ENCODE peak calls at places on chromosomes 11 and 22, in four cellular contexts. W is tibial artery, H is epithelial cell of esophagus, P is nephron progenitor cell. B is an unnamed sample.

GRCh38 chr11:60925685-60926267 is 1.5 kb downstream of the TMEM132A start:
- DNase-seq in W (no peak), P (no peak), H (peak; percentile 95), B (peak; percentile 92)

GRCh38 chr22:44071760-44072159 is 47.7 kb downstream of the PARVB start:
- DNase-seq in P (no peak), W (no peak), H (no peak), B (no peak)

GRCh38 chr22:42180349-42180842 is 49.8 kb upstream of the CYP2D6 start:
- DNase-seq in H (peak; percentile 19), P (no peak), W (peak; percentile 78), B (no peak)

GRCh38 chr11:113331436-113331835 is 17.1 kb downstream of the TTC12 start:
- DNase-seq in W (no peak), H (no peak), P (no peak), B (no peak)

GRCh38 chr22:31345331-31346254 is 553 bp downstream of the PATZ1 start:
- DNase-seq in W (peak; percentile 88), P (peak; percentile 92), H (peak; percentile 86), B (peak; percentile 89)

GRCh38 chr22:25359601-25360261 is 140.3 kb downstream of the CRYBB2 start:
- DNase-seq in P (no peak), W (peak; percentile 59), H (no peak), B (peak; percentile 7)

GRCh38 chr11:12506502-12506921 is 129.1 kb downstream of the PARVA start:
- DNase-seq in H (peak; percentile 16), W (no peak), P (no peak), B (no peak)

GRCh38 chr11:47003180-47003877 is 66.8 kb downstream of the CSTPP1 start:
- DNase-seq in W (no peak), H (no peak), P (no peak), B (no peak)

GRCh38 chr11:74009675-74010305 is 905 bp upstream of the UCP3 start:
- DNase-seq in P (no peak), W (no peak), H (no peak), B (no peak)

GRCh38 chr22:38226853-38227649 is 25.3 kb downstream of the MAFF start:
- DNase-seq in P (no peak), W (no peak), H (no peak), B (no peak)

GRCh38 chr11:132177106-132177505 is 806.7 kb downstream of the NTM start:
- DNase-seq in P (peak; percentile 43), W (no peak), H (peak; percentile 71), B (no peak)

GRCh38 chr22:46477967-46478635 is 59.3 kb downstream of the CELSR1 start:
- DNase-seq in W (no peak), H (no peak), P (no peak), B (no peak)

GRCh38 chr11:2378527-2379210 is 1.6 kb downstream of the CD81 start:
- DNase-seq in P (peak; percentile 47), H (no peak), W (no peak), B (peak; percentile 59)

GRCh38 chr11:58688779-58689503 is 42.8 kb downstream of the GLYAT start:
- DNase-seq in P (no peak), W (no peak), H (peak; percentile 89), B (no peak)

GRCh38 chr11:102983491-102983890 is 28.0 kb upstream of the MMP13 start:
- DNase-seq in H (peak; percentile 32), W (no peak), P (no peak), B (no peak)

GRCh38 chr11:8709002-8709672 is 26.5 kb downstream of the RPL27A start:
- DNase-seq in H (no peak), P (no peak), W (peak; percentile 99), B (no peak)

GRCh38 chr22:49724893-49725489 is 102.7 kb downstream of the BRD1 start:
- DNase-seq in P (peak; percentile 89), H (peak; percentile 13), W (no peak), B (no peak)

GRCh38 chr11:93225642-93226041 is 27.9 kb upstream of the SLC36A4 start:
- DNase-seq in H (peak; percentile 34), W (no peak), P (no peak), B (no peak)
- TF ChIP-seq CTCF in H (peak; percentile 17), W (peak; percentile 43), P (no peak), B (no peak)

GRCh38 chr11:38014405-38014804 is 1416.4 kb upstream of the RAG2 start:
- DNase-seq in W (no peak), P (no peak), H (no peak), B (no peak)

GRCh38 chr11:38019072-38019775 is 1421.2 kb upstream of the RAG2 start:
- DNase-seq in P (no peak), H (peak; percentile 97), W (no peak), B (no peak)
- TF ChIP-seq CTCF in P (no peak), H (peak; percentile 20), W (no peak), B (no peak)

GRCh38 chr11:26227311-26227710 is 104.6 kb upstream of the ANO3 start:
- DNase-seq in W (no peak), P (no peak), H (peak; percentile 92), B (no peak)
- TF ChIP-seq CTCF in W (peak; percentile 64), P (no peak), H (peak; percentile 54), B (no peak)

GRCh38 chr11:64099436-64099835 is 63.7 kb downstream of the FLRT1 start:
- DNase-seq in W (no peak), P (no peak), H (no peak), B (no peak)

GRCh38 chr11:64102005-64102738 is 63.7 kb downstream of the MACROD1 start:
- DNase-seq in H (no peak), W (no peak), P (no peak), B (no peak)

GRCh38 chr11:64100782-64101358 is 65.0 kb downstream of the MACROD1 start:
- DNase-seq in W (no peak), H (no peak), P (no peak), B (no peak)

GRCh38 chr11:64101461-64101860 is 64.5 kb downstream of the MACROD1 start:
- DNase-seq in H (no peak), P (no peak), W (no peak), B (no peak)

DNA sequence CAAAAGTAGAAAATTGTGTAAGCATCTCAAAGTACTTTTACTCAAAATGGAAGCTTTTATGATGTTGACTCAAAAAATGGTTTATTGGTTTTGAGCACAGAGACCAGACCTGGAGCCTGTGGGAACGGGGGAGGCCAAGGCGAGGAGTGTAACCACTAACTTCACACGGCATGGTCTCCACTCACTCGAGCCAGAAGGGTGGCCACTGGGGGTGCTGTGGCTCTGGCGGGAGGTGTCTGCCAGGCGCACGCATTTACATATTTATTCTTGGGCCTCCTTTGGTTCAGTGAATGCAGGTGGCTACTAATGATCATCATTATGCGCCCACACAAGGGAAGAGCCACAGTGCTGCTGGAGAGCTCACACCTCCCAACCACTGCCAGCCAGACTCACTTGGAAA is 64.6 kb downstream of the FLRT1 start:
- DNase-seq in P (no peak), W (no peak), H (no peak), B (no peak)
- TF ChIP-seq CTCF in P (peak; percentile 13), W (no peak), H (no peak), B (no peak)

GRCh38 chr11:351411-351810 is 17.9 kb upstream of the B4GALNT4 start:
- DNase-seq in W (peak; percentile 39), P (no peak), H (no peak), B (no peak)

GRCh38 chr11:350723-351255 is 18.5 kb upstream of the B4GALNT4 start:
- DNase-seq in P (no peak), H (peak; percentile 82), W (peak; percentile 61), B (no peak)

GRCh38 chr11:355581-356458 is 13.5 kb upstream of the B4GALNT4 start:
- DNase-seq in H (peak; percentile 92), P (peak; percentile 92), W (peak; percentile 97), B (peak; percentile 84)

GRCh38 chr11:353315-353857 is 15.9 kb upstream of the B4GALNT4 start:
- DNase-seq in W (peak; percentile 96), P (no peak), H (peak; percentile 39), B (no peak)

GRCh38 chr11:352456-353180 is 16.7 kb upstream of the B4GALNT4 start:
- DNase-seq in P (no peak), H (no peak), W (peak; percentile 51), B (no peak)
- TF ChIP-seq CTCF in P (no peak), H (no peak), W (no peak), B (no peak)

DNA sequence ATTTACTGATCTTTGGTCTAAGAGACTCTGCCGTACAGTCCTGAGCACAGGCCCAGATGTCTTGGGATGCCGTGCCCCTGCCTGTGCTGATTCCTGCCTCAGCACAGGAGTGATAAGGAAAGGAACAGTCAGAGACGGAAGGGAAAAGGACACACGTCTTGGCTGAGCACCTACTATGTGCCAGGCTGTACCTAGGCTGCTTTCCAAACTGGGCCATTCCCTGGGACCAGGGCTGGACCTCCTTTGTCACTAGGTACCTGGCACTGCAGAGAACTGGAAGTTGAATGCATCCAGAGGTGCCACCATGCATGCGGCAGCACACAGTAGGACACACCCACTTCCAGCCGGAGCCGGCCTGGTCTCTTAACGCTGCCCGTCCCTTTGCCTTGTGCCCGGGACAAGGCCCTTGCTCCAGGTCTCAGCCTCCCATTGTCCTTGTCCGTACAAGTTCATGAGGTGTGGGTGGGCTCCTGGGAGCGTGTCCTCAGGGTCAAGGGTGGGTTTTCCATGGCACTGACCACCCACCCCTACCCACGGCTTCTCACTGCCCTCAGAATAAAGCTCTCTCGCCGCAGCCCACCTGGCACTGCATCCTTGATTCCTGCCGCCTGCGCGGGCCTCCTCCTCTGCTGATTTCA is 1.1 kb upstream of the SSTR3 start:
- DNase-seq in H (no peak), W (peak; percentile 45), P (no peak), B (peak; percentile 8)
- TF ChIP-seq CTCF in H (no peak), W (no peak), P (no peak), B (no peak)

GRCh38 chr11:106306942-106307341 is 229.5 kb downstream of the AASDHPPT start:
- DNase-seq in H (peak; percentile 8), P (no peak), W (no peak), B (no peak)
- TF ChIP-seq CTCF in H (peak; percentile 8), P (no peak), W (no peak), B (no peak)

GRCh38 chr22:39559456-39560105 is 11.0 kb upstream of the CACNA1I start:
- DNase-seq in W (no peak), P (peak; percentile 58), H (no peak), B (peak; percentile 52)

GRCh38 chr22:39560127-39560526 is 10.4 kb upstream of the CACNA1I start:
- DNase-seq in H (no peak), W (no peak), P (no peak), B (no peak)

GRCh38 chr22:39558254-39558727 is 12.3 kb upstream of the CACNA1I start:
- DNase-seq in W (no peak), H (no peak), P (peak; percentile 51), B (no peak)

GRCh38 chr22:39558950-39559349 is 11.6 kb upstream of the CACNA1I start:
- DNase-seq in W (no peak), H (no peak), P (no peak), B (no peak)

GRCh38 chr22:39556970-39557811 is 13.4 kb upstream of the CACNA1I start:
- DNase-seq in W (no peak), H (peak; percentile 33), P (peak; percentile 68), B (peak; percentile 59)
- TF ChIP-seq CTCF in W (no peak), H (peak; percentile 5), P (no peak), B (no peak)

B was measured in glutamatergic neuron.